ENCODE peak calls at places on chromosomes 4 and X, in ten cellular contexts. G, L, T, X, K, P, U, F, C and E are unnamed samples.

GRCh38 chrX:97529801-97530200 is 646.1 kb downstream of the RPA4 start:
- DNase-seq in U (peak), G (no peak), P (no peak), X (no peak), T (no peak), F (no peak), L (no peak), K (no peak), C (no peak), E (no peak)

GRCh38 chr4:169846396-169846795 is 88.7 kb upstream of the HPF1 start:
- DNase-seq in G (no peak), X (no peak), C (no peak), U (no peak), T (no peak), K (no peak), P (no peak), L (no peak), F (no peak), E (no peak)

GRCh38 chr4:1060646-1061371 is 49.4 kb downstream of the FGFRL1 start:
- DNase-seq in P (no peak), G (no peak), K (no peak), C (no peak), L (peak), F (no peak), X (no peak), U (no peak), T (no peak), E (no peak)

GRCh38 chr4:38675167-38676121 is 11.4 kb downstream of the KLF3 start:
- DNase-seq in F (peak), P (peak), L (no peak), X (peak), T (peak), C (peak), K (no peak), G (peak), U (peak), E (no peak)

GRCh38 chr4:20358110-20358509 is 106.4 kb downstream of the SLIT2 start:
- DNase-seq in P (no peak), G (no peak), T (no peak), F (no peak), U (no peak), K (no peak), L (no peak), C (no peak), X (no peak), E (no peak)

GRCh38 chrX:150487369-150488094 is 80.9 kb upstream of the MTM1 start:
- DNase-seq in F (no peak), L (no peak), K (no peak), T (no peak), G (no peak), P (no peak), U (no peak), C (no peak), X (no peak), E (no peak)

GRCh38 chrX:23699636-23700194 is 32.4 kb downstream of the PRDX4 start:
- DNase-seq in X (peak), T (no peak), U (no peak), P (no peak), F (no peak), C (peak), L (no peak), G (peak), K (no peak), E (no peak)

GRCh38 chr4:59455751-59456150 is 1744.4 kb upstream of the ADGRL3 start:
- DNase-seq in C (no peak), F (no peak), U (no peak), L (no peak), G (no peak), P (no peak), T (no peak), X (no peak), K (no peak), E (no peak)

GRCh38 chr4:180695851-180696250 is 1547.4 kb upstream of the TENM3 start:
- DNase-seq in C (no peak), G (no peak), P (no peak), U (no peak), T (no peak), K (no peak), L (no peak), F (no peak), X (no peak), E (no peak)

GRCh38 chrX:46310815-46311497 is 234.3 kb downstream of the ZNF674 start:
- DNase-seq in U (no peak), K (no peak), F (no peak), G (no peak), C (no peak), L (no peak), X (no peak), T (no peak), P (no peak), E (no peak)

GRCh38 chr4:86400216-86400615 is 40.4 kb upstream of the MAPK10 start:
- DNase-seq in F (no peak), P (no peak), G (no peak), U (no peak), L (no peak), K (no peak), C (no peak), T (no peak), X (no peak), E (no peak)

GRCh38 chr4:4420421-4420820 is 33.5 kb downstream of the NSG1 start:
- DNase-seq in T (no peak), C (no peak), U (no peak), P (no peak), G (no peak), F (no peak), L (no peak), X (no peak), K (no peak), E (no peak)

GRCh38 chr4:112938461-112939058 is 110.9 kb upstream of the ANK2 start:
- DNase-seq in P (peak), G (no peak), L (no peak), C (no peak), U (peak), F (peak), K (no peak), T (no peak), X (no peak), E (no peak)

GRCh38 chrX:49030283-49030682 is 12.9 kb downstream of the TFE3 start:
- DNase-seq in F (no peak), P (no peak), L (no peak), G (no peak), T (no peak), K (no peak), X (no peak), C (no peak), U (no peak), E (no peak)

GRCh38 chr4:185119927-185120630 is 23.0 kb upstream of the SLC25A4 start:
- DNase-seq in X (no peak), K (no peak), C (no peak), T (no peak), P (no peak), F (no peak), G (peak), U (no peak), L (no peak), E (no peak)

GRCh38 chr4:53089940-53090729 is 228.0 kb downstream of the RASL11B start:
- DNase-seq in X (no peak), G (no peak), T (no peak), L (no peak), F (no peak), P (no peak), U (no peak), C (peak), K (no peak), E (no peak)

GRCh38 chr4:138510053-138510452 is 267.9 kb upstream of the SLC7A11 start:
- DNase-seq in K (no peak), T (no peak), U (no peak), X (no peak), C (no peak), G (no peak), P (no peak), F (no peak), L (no peak), E (no peak)

GRCh38 chr4:7747556-7747955 is 192.1 kb downstream of the AFAP1 start:
- DNase-seq in L (no peak), X (no peak), P (no peak), U (no peak), C (no peak), T (no peak), G (no peak), F (no peak), K (no peak), E (no peak)

GRCh38 chr4:139889194-139889762 is 223.7 kb downstream of the MGST2 start:
- DNase-seq in F (no peak), C (no peak), P (no peak), T (no peak), U (no peak), K (no peak), L (no peak), G (peak), X (no peak), E (no peak)

GRCh38 chr4:142815834-142816233 is 30.3 kb downstream of the INPP4B start:
- DNase-seq in C (no peak), F (peak), K (no peak), P (no peak), G (no peak), L (no peak), U (no peak), X (no peak), T (no peak), E (no peak)

GRCh38 chrX:20388594-20388993 is 121.9 kb upstream of the RPS6KA3 start:
- DNase-seq in F (no peak), L (no peak), C (no peak), X (no peak), K (no peak), G (no peak), P (no peak), T (no peak), U (no peak), E (no peak)

GRCh38 chr4:77384094-77384493 is 221.5 kb upstream of the CXCL13 start:
- DNase-seq in G (no peak), L (no peak), T (no peak), K (no peak), P (no peak), U (no peak), X (no peak), F (no peak), C (no peak), E (no peak)

GRCh38 chrX:7062276-7062675 is 85.2 kb upstream of the STS start:
- DNase-seq in C (no peak), X (no peak), F (no peak), L (no peak), P (no peak), K (no peak), U (peak), T (no peak), G (no peak), E (no peak)

GRCh38 chr4:106763044-106763443 is 273.1 kb downstream of the DKK2 start:
- DNase-seq in X (no peak), C (no peak), K (no peak), G (no peak), L (no peak), T (no peak), U (no peak), F (no peak), P (no peak), E (no peak)

GRCh38 chrX:110409925-110410324 is 51.3 kb downstream of the RTL9 start:
- DNase-seq in K (no peak), C (no peak), P (no peak), G (no peak), F (no peak), X (no peak), T (no peak), U (peak), L (no peak), E (no peak)

GRCh38 chr4:137536789-137537561 is 4.7 kb upstream of the PCDH18 start:
- DNase-seq in G (no peak), C (no peak), X (no peak), F (no peak), U (no peak), P (no peak), T (no peak), L (no peak), K (no peak), E (no peak)

GRCh38 chr4:152266831-152267480 is 268.9 kb downstream of the FBXW7 start:
- DNase-seq in X (no peak), L (no peak), P (no peak), C (no peak), F (no peak), K (no peak), T (no peak), U (no peak), G (no peak), E (no peak)

GRCh38 chr4:105709081-105709450 is 482 bp downstream of the GSTCD start:
- DNase-seq in G (no peak), U (peak), L (no peak), T (no peak), P (peak), X (no peak), C (no peak), F (peak), K (no peak), E (peak)

GRCh38 chr4:6502747-6503465 is 30.5 kb upstream of the PPP2R2C start:
- DNase-seq in F (no peak), U (no peak), C (no peak), G (no peak), K (no peak), L (no peak), T (no peak), P (no peak), X (no peak), E (no peak)

GRCh38 chr4:14069871-14070270 is 442.3 kb upstream of the BOD1L1 start:
- DNase-seq in T (no peak), U (no peak), P (no peak), K (no peak), G (no peak), C (no peak), F (no peak), L (no peak), X (no peak), E (no peak)

GRCh38 chr4:62676962-62677361 is 1476.8 kb downstream of the ADGRL3 start:
- DNase-seq in C (no peak), F (no peak), X (no peak), U (no peak), P (no peak), L (no peak), T (no peak), G (no peak), K (no peak), E (no peak)

GRCh38 chr4:71426381-71427042 is 87.7 kb downstream of the SLC4A4 start:
- DNase-seq in X (no peak), F (no peak), U (no peak), L (no peak), C (no peak), T (no peak), P (no peak), G (no peak), K (no peak), E (no peak)

GRCh38 chrX:119398974-119399771 is at the start of gene SLC25A43:
- DNase-seq in L (peak), T (peak), K (peak), F (no peak), X (peak), P (peak), C (peak), U (peak), G (peak), E (peak)

GRCh38 chrX:19789376-19789775 is 98.0 kb downstream of the SH3KBP1 start:
- DNase-seq in C (no peak), F (no peak), T (no peak), G (no peak), U (no peak), L (no peak), X (no peak), K (no peak), P (no peak), E (no peak)

GRCh38 chr4:110085131-110085530 is 113.3 kb downstream of the ELOVL6 start:
- DNase-seq in G (peak), U (peak), X (no peak), P (no peak), K (no peak), T (peak), C (no peak), L (no peak), F (no peak), E (no peak)

GRCh38 chr4:140046573-140046972 is 107.4 kb downstream of the MAML3 start:
- DNase-seq in U (peak), T (no peak), C (no peak), P (no peak), X (no peak), L (no peak), K (no peak), F (no peak), G (no peak), E (no peak)

GRCh38 chr4:2009651-2010233 is 968 bp upstream of the NELFA start:
- DNase-seq in P (peak), X (peak), T (peak), F (peak), L (peak), G (peak), U (peak), C (no peak), K (peak), E (no peak)

GRCh38 chr4:83757121-83757621 is 221.3 kb downstream of the GPAT3 start:
- DNase-seq in X (no peak), L (no peak), F (no peak), U (no peak), T (no peak), P (no peak), K (no peak), G (no peak), C (no peak), E (peak)

GRCh38 chr4:83751336-83751949 is 215.5 kb downstream of the GPAT3 start:
- DNase-seq in L (no peak), K (no peak), T (no peak), G (no peak), P (no peak), U (no peak), F (peak), C (no peak), X (no peak), E (no peak)

GRCh38 chr4:83758331-83758730 is 222.4 kb downstream of the GPAT3 start:
- DNase-seq in L (no peak), T (no peak), K (no peak), F (no peak), U (no peak), C (no peak), X (no peak), G (no peak), P (no peak), E (no peak)

DNA sequence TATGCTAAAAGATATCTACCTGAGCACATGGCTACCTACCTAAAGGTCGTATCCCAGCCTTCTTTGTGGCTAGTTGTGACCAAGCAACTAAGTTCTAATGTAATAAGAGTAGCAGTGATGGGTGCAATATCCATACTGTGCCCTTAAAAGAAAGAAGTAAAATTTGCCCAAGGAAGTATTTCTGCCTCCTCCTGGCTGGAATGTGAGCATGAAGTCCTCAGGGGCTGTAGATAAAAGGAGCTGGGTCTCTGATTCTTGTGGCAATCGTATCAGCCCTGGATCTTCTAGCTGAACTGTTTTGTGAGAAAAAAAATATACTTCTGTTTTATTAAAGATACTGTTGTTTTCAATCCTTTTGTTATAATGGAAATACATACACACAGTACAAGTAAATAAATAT is 217.4 kb downstream of the GPAT3 start:
- DNase-seq in C (no peak), K (no peak), X (no peak), F (no peak), L (no peak), U (no peak), T (no peak), G (no peak), P (no peak), E (no peak)
- TF ChIP-seq POLR2A in C (no peak), K (no peak), X (no peak), F (no peak), L (no peak), U (no peak), T (no peak), G (no peak), P (no peak), E (no peak)

DNA sequence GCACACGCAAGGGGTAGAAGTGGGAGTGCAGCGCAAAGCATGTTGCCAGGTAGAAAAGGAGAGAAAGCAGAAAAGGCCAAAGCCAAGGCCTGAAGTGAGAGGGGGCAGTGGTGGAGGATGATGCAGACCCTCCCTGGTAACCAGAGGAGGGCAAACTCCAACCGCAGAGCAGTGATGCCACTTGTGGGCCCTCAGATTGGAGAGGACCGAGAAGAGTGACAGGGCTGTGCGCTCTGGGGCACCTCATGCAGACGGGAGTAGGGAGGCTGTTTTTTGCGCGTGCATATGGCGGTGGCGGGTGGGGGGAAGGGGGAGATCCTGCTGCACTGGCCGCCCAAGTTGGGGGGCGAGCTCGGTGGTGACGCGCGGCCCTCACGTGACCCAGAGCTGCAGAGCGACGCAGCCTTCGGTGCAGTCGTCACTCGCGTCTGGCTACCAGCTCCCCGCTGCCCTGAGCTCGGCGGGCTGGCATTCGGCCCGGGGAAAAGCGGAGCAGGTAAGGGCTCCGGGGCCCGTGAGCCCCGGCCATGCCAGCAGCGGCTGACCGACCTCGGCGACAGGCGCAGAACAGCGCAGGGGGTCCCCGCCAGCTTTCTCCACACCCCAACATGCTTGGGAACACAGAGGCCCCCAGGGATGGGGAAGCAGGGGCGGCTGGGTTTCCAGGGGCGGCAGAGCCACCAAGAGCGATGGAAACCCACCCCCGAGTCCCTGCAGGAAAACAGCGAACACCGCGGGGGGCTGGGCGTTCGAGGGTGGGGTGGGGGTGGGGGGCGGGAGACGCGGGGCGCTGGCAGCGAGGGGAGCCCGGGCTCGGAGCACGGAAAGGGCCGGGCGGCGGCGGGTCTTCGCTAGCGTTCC is at the start of gene BEX3:
- DNase-seq in T (peak), C (peak), X (peak), G (peak), L (peak), F (no peak), K (peak), U (peak), P (peak), E (no peak)
- TF ChIP-seq POLR2A in T (peak), C (peak), X (peak), G (peak), L (peak), F (peak), K (no peak), U (peak), P (peak), E (peak)

GRCh38 chr4:123546661-123547060 is 150.1 kb downstream of the SPRY1 start:
- DNase-seq in G (no peak), U (no peak), L (no peak), P (no peak), T (peak), C (no peak), X (no peak), K (no peak), F (no peak), E (no peak)

GRCh38 chr4:123545569-123546122 is 149.1 kb downstream of the SPRY1 start:
- DNase-seq in X (no peak), G (no peak), K (no peak), T (no peak), P (no peak), F (no peak), C (no peak), L (no peak), U (no peak), E (no peak)

GRCh38 chr4:123546123-123546654 is 149.6 kb downstream of the SPRY1 start:
- DNase-seq in C (no peak), G (no peak), L (no peak), U (no peak), P (no peak), F (no peak), X (no peak), T (peak), K (no peak), E (no peak)

GRCh38 chr4:123547818-123548200 is 151.2 kb downstream of the SPRY1 start:
- DNase-seq in P (no peak), L (no peak), C (no peak), U (no peak), F (no peak), K (no peak), G (no peak), T (no peak), X (no peak), E (no peak)

DNA sequence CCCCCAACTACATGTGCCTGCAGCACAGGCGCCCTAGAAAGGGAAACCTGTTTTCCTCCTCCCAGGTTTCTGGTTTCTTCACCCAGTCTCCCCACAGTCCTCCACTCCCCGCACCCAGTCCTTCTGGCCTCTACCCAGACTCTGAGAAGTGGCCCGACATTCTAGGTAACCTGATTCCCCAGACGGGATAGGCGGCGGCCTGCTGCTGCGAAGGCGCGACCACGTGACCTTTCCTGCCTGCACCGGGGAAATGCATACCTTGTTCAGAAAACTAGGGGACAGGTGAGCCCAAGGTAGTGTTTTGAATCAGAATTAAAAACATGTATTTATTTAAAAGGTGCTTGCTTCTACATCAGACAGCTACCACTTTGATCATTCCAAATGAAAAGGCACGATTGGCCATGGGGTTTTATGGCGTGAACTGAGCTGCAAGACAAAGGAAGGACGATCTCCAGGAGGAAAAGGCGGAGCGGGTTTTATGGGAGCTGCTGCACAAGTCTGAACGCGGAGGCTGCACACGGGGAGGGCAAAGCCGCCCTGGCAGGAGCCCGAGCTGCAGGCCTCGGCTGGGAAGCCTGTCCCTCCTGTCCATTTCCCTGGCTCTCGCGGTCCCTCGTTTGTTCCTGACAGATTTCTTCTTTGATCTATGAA is 150.7 kb downstream of the SPRY1 start:
- DNase-seq in U (no peak), C (no peak), K (no peak), T (peak), F (no peak), G (peak), P (no peak), L (peak), X (no peak), E (no peak)
- TF ChIP-seq POLR2A in U (no peak), C (no peak), K (no peak), T (peak), F (no peak), G (no peak), P (no peak), L (no peak), X (no peak), E (no peak)

GRCh38 chrX:68894513-68895338 is 65.9 kb downstream of the EFNB1 start:
- DNase-seq in T (peak), L (peak), C (peak), P (no peak), U (peak), K (peak), G (peak), X (peak), F (no peak), E (no peak)
- TF ChIP-seq POLR2A in T (peak), L (no peak), C (no peak), P (no peak), U (no peak), K (no peak), G (no peak), X (no peak), F (no peak), E (no peak)